ENCODE peak calls at places on chromosomes 13 and 19, in ten cellular contexts. U is CD4-positive, alpha-beta memory T cell; K is epithelial cell of esophagus; X is right atrium auricular region; W is HFF-Myc; D is AG10803; M is keratinocyte; R is AG09309; Y is CD8-positive, alpha-beta memory T cell; F is GM23248. V is an unnamed sample.

GRCh38 chr13:82717249-82717648 is 1165.0 kb downstream of the SLITRK1 start:
- DNase-seq in R (peak), U (no peak), K (peak), W (no peak), M (peak), Y (no peak), D (peak), F (peak), X (no peak), V (no peak)

GRCh38 chr13:108342369-108343289 is 73.1 kb downstream of the TNFSF13B start:
- DNase-seq in M (no peak), R (no peak), F (peak), W (no peak), X (no peak), K (peak), D (peak), U (peak), Y (no peak), V (peak)

GRCh38 chr19:54312436-54313362 is at the start of gene LILRA5:
- DNase-seq in M (no peak), F (no peak), W (no peak), R (no peak), D (no peak), K (no peak), X (no peak), Y (no peak), U (no peak), V (no peak)

GRCh38 chr19:47839913-47840312 is 18.2 kb downstream of the CRX start:
- DNase-seq in W (no peak), X (no peak), U (no peak), Y (no peak), R (no peak), K (no peak), F (peak), M (no peak), D (no peak), V (no peak)

GRCh38 chr19:46076951-46077814 is 36.4 kb upstream of the IGFL4 start:
- DNase-seq in F (peak), X (no peak), K (peak), W (peak), R (peak), D (peak), Y (no peak), M (no peak), U (peak), V (peak)

GRCh38 chr13:73542446-73542845 is 483.6 kb downstream of the KLF5 start:
- DNase-seq in F (no peak), X (no peak), W (no peak), Y (no peak), R (no peak), M (peak), K (peak), D (no peak), U (no peak), V (no peak)

GRCh38 chr19:15283141-15283885 is 49.0 kb downstream of the BRD4 start:
- DNase-seq in K (peak), R (no peak), Y (no peak), F (peak), X (peak), D (peak), U (no peak), M (no peak), W (no peak), V (no peak)

GRCh38 chr13:109154146-109154545 is 524.7 kb downstream of the MYO16 start:
- DNase-seq in M (no peak), D (no peak), Y (no peak), K (peak), U (no peak), X (no peak), R (no peak), F (no peak), W (no peak), V (peak)

GRCh38 chr13:49821216-49821820 is 28.8 kb upstream of the KPNA3 start:
- DNase-seq in F (peak), U (no peak), K (no peak), M (no peak), D (peak), Y (no peak), W (no peak), R (no peak), X (no peak), V (no peak)

GRCh38 chr13:98957731-98958442 is 20.0 kb downstream of the DOCK9 start:
- DNase-seq in K (no peak), D (no peak), U (no peak), W (no peak), M (no peak), Y (no peak), X (no peak), F (no peak), R (no peak), V (no peak)

GRCh38 chr19:3283246-3283751 is 58.8 kb downstream of the CELF5 start:
- DNase-seq in W (no peak), F (no peak), D (no peak), U (no peak), Y (no peak), R (no peak), M (no peak), X (no peak), K (no peak), V (no peak)

GRCh38 chr13:41017153-41017552 is 2.0 kb downstream of the ELF1 start:
- DNase-seq in Y (no peak), M (no peak), K (peak), R (no peak), F (no peak), D (no peak), X (no peak), W (no peak), U (peak), V (peak)

GRCh38 chr13:113152894-113153809 is 5.3 kb upstream of the PROZ start:
- DNase-seq in M (no peak), X (peak), W (no peak), U (no peak), F (peak), R (no peak), D (no peak), K (no peak), Y (peak), V (peak)

GRCh38 chr19:41356984-41357739 is 3.4 kb upstream of the TGFB1 start:
- DNase-seq in W (no peak), U (no peak), F (no peak), M (no peak), D (no peak), X (no peak), K (no peak), R (no peak), Y (no peak), V (no peak)

GRCh38 chr19:42114412-42114811 is 17.8 kb downstream of the POU2F2 start:
- DNase-seq in W (no peak), D (no peak), U (no peak), K (no peak), Y (no peak), X (no peak), F (no peak), M (no peak), R (no peak), V (no peak)

GRCh38 chr19:33905937-33906577 is 109.4 kb downstream of the KCTD15 start:
- DNase-seq in F (peak), W (no peak), U (no peak), Y (no peak), K (peak), X (peak), R (no peak), D (peak), M (peak), V (peak)

GRCh38 chr19:3576696-3577443 is 4.1 kb downstream of the HMG20B start:
- DNase-seq in Y (no peak), W (no peak), D (peak), K (peak), X (no peak), U (no peak), M (no peak), R (no peak), F (peak), V (no peak)

GRCh38 chr19:3784607-3785463 is 1.3 kb downstream of the MATK start:
- DNase-seq in Y (no peak), F (peak), U (no peak), M (no peak), D (no peak), X (no peak), R (no peak), K (peak), W (no peak), V (no peak)

GRCh38 chr19:50745221-50745620 is 22.1 kb downstream of the CLEC11A start:
- DNase-seq in W (no peak), D (no peak), M (no peak), U (no peak), F (no peak), K (no peak), R (no peak), X (no peak), Y (no peak), V (no peak)
- H3K4me3 ChIP-seq in W (no peak), D (no peak), M (no peak), U (no peak), F (no peak), K (no peak), R (no peak), X (no peak), Y (no peak), V (no peak)

DNA sequence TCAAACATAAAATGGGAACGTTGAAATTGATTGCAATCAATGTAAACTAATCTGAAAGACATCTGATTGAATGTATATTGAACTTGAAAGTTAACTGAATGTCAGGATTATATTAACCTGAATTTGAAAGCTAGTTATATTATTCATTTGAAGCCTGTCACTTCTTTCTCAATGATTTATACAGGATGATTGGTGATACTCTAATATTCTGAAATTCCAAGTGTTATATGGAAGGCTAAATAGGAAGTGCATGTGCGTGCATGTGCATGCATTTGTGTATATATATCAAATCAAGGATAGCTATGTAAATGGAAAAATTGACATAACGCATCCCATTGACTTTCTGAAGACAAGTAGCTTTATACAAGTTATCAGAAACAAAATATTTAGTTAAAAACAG is 143.3 kb downstream of the LMO7 start:
- DNase-seq in M (no peak), R (no peak), F (no peak), Y (no peak), W (no peak), X (no peak), U (no peak), K (no peak), D (no peak), V (no peak)
- H3K4me3 ChIP-seq in M (no peak), R (no peak), F (no peak), Y (no peak), W (no peak), X (no peak), U (no peak), K (no peak), D (no peak), V (no peak)

GRCh38 chr19:7676854-7677253 is at the start of gene MCEMP1:
- DNase-seq in F (no peak), Y (no peak), X (no peak), W (no peak), D (no peak), M (no peak), U (no peak), K (no peak), R (no peak), V (no peak)
- H3K4me3 ChIP-seq in F (no peak), Y (no peak), X (no peak), W (no peak), D (no peak), M (no peak), U (no peak), K (no peak), R (no peak), V (no peak)

DNA sequence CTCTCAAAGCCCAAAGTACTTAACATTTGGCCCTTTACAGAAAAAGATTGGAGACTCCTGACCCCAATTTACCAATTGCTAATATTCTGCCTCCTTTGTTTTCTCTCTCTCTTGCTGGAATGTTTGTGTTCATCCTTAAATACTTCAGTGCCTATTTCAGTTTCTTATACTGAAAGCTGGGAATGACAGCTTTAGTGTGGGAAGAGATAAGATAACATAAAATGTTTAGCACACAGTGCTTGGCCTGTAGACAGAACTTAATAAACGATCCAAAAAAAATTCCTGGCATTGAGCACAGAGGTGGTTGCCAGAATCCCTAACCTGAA is 3.0 kb upstream of the PLEKHF1 start:
- DNase-seq in F (no peak), W (no peak), Y (no peak), K (no peak), D (no peak), X (no peak), R (no peak), M (no peak), U (no peak), V (no peak)
- H3K4me3 ChIP-seq in F (peak), W (no peak), Y (no peak), K (no peak), D (peak), X (peak), R (peak), M (peak), U (no peak), V (no peak)

DNA sequence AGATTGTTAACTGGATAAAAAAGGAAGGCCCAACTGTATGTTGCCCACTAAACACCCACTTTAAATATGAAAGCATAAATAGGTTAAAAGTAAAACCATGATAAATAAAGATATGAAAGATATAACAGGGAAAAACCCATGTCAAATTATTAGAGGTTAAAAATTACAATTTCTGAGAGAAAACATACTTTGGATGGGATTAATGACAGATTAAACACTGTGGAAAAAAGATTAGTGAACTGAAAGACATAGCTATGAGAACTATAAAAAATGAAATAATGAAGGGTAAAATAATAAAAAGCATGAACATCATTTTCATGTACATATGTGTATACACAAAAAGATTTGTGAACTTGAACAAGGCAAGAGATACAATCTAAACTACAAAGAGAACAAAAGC is 2.2 kb upstream of the ZNF577 start:
- DNase-seq in M (no peak), R (no peak), K (no peak), D (no peak), F (no peak), Y (no peak), X (no peak), U (no peak), W (no peak), V (no peak)
- H3K4me3 ChIP-seq in M (no peak), R (no peak), K (no peak), D (no peak), F (no peak), Y (no peak), X (no peak), U (no peak), W (no peak), V (no peak)

GRCh38 chr19:57903298-57904174 is 12.9 kb downstream of the ZNF417 start:
- DNase-seq in Y (no peak), M (no peak), F (peak), X (no peak), W (no peak), D (peak), R (peak), U (peak), K (peak), V (no peak)

GRCh38 chr19:57907394-57907793 is 9.0 kb downstream of the ZNF417 start:
- DNase-seq in K (no peak), M (no peak), R (no peak), W (no peak), F (no peak), U (no peak), D (no peak), X (no peak), Y (no peak), V (no peak)

GRCh38 chr19:57905258-57905657 is 11.1 kb downstream of the ZNF417 start:
- DNase-seq in F (no peak), Y (no peak), U (no peak), X (no peak), M (no peak), R (no peak), W (no peak), K (no peak), D (no peak), V (no peak)
- H3K4me3 ChIP-seq in F (no peak), Y (no peak), U (no peak), X (no peak), M (no peak), R (no peak), W (no peak), K (no peak), D (no peak), V (no peak)

GRCh38 chr13:27044837-27045570 is 126.6 kb downstream of the USP12 start:
- DNase-seq in R (no peak), X (no peak), W (no peak), F (no peak), D (no peak), U (peak), Y (peak), K (no peak), M (no peak), V (no peak)
- H3K4me3 ChIP-seq in R (no peak), X (no peak), W (no peak), F (no peak), D (no peak), U (no peak), Y (no peak), K (no peak), M (no peak), V (no peak)

DNA sequence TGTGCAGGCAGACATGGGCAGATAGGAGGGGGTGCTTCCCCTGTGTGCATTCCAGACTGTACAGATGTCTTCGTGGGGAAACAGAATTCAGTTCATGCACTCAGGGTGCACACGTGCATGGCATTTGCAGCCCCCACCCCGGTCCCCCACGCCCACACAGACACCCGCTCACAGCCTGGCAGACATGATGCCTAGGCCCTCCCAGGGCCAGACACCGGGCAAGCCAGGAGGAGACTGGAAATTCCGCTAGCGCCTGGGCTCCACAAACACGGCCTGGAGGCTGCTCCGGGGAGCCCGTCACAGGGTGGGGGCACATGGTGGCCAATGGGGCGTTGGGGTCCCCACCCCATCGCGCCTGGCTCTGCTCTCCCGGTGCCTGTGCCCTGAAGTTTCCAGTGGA is 3.5 kb downstream of the CILP2 start:
- DNase-seq in R (no peak), D (no peak), W (no peak), Y (no peak), U (no peak), X (no peak), K (no peak), M (no peak), F (no peak), V (no peak)
- H3K4me3 ChIP-seq in R (no peak), D (no peak), W (no peak), Y (no peak), U (no peak), X (no peak), K (no peak), M (no peak), F (no peak), V (peak)

DNA sequence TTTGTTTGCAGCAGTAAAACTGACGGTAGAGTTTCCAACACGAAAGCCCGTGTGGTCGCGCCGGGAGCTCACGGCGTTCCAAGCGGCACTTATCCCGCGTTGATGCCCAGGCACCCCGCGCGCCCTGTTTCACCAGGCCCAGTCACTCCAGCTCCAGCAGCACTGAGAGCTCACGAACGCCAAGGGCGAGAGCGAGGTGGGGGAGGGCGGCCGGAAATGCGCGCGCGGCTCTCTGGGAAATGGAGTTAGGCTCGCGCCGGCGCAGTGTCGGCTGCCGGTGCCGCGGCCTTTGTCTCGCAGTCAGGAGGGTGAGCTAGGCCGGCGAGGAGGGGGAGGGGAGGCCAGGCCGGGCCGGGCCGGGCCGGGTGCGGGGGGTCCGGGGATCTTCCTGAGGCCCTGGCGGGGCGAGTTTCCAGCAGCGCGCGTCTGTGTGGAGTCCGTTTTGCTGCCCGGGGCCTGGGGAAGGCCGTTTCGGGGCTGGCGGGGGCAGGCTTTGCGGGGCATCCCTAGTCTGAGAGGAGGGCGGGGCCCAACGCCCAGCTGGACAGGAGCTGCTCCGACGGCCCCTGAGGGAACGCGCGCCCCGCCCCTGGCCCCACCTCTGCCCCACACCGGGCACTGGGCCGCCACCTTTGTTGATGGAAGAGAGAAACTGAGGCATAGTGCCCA is at the start of gene ZNF135:
- DNase-seq in Y (peak), W (no peak), U (peak), D (peak), F (peak), K (peak), X (peak), M (no peak), R (peak), V (peak)
- H3K4me3 ChIP-seq in Y (peak), W (peak), U (no peak), D (peak), F (peak), K (peak), X (peak), M (peak), R (peak), V (peak)

V was measured in testis.